ENCODE peak calls at places on chromosomes 2 and 18, in eight cellular contexts. R is K562; M is tibial nerve; A is aorta; X is right lobe of liver; K is naive thymus-derived CD4-positive, alpha-beta T cell; T is GM23338; E is CD8-positive, alpha-beta memory T cell. U is an unnamed sample. For H3K4me1, the result is how much of the 10 kb centered on the place peaks cover.

GRCh38 chr2:220276736-220277444 is 649.5 kb downstream of the SLC4A3 start:
- DNase-seq in A (no peak), T (no peak), X (no peak), R (no peak), K (no peak), M (no peak), E (no peak), U (no peak)

GRCh38 chr18:21049306-21049705 is 62.3 kb downstream of the ROCK1 start:
- DNase-seq in M (no peak), A (no peak), X (no peak), R (no peak), E (no peak), K (no peak), T (no peak), U (no peak)

GRCh38 chr2:152071077-152071476 is 27.8 kb downstream of the CACNB4 start:
- DNase-seq in T (no peak), X (no peak), E (no peak), R (no peak), M (no peak), K (no peak), A (no peak), U (no peak)

GRCh38 chr18:22324191-22325131 is 93.3 kb downstream of the CTAGE1 start:
- DNase-seq in X (no peak), R (no peak), E (no peak), A (peak), M (no peak), K (no peak), T (peak), U (peak)

GRCh38 chr18:60413944-60414547 is 41.5 kb upstream of the MC4R start:
- DNase-seq in A (no peak), X (no peak), E (no peak), M (no peak), T (peak), R (no peak), K (no peak), U (no peak)

GRCh38 chr2:32479993-32480392 is 123.2 kb downstream of the BIRC6 start:
- DNase-seq in E (no peak), A (no peak), X (no peak), T (no peak), R (no peak), M (no peak), K (no peak), U (no peak)

GRCh38 chr2:50722828-50723227 is 309.1 kb downstream of the NRXN1 start:
- DNase-seq in K (no peak), E (no peak), A (no peak), M (no peak), X (no peak), T (peak), R (no peak), U (no peak)

GRCh38 chr2:158034198-158034831 is 67.4 kb upstream of the UPP2 start:
- DNase-seq in X (peak), K (no peak), M (no peak), A (no peak), R (peak), E (no peak), T (peak), U (no peak)

GRCh38 chr2:152826880-152827279 is 108.5 kb downstream of the ARL6IP6 start:
- DNase-seq in E (no peak), A (no peak), K (no peak), X (no peak), R (no peak), M (no peak), T (no peak), U (no peak)

GRCh38 chr2:60515751-60516226 is 37.7 kb downstream of the BCL11A start:
- DNase-seq in R (no peak), K (no peak), A (no peak), E (no peak), T (no peak), X (no peak), M (no peak), U (peak)

GRCh38 chr18:58862851-58863538 is 1.7 kb upstream of the ZNF532 start:
- DNase-seq in K (no peak), X (no peak), E (peak), M (no peak), T (peak), R (no peak), A (no peak), U (peak)

GRCh38 chr2:60406192-60406591 is 147.3 kb downstream of the BCL11A start:
- DNase-seq in M (no peak), R (no peak), T (no peak), E (no peak), A (no peak), K (no peak), X (no peak), U (no peak)

GRCh38 chr2:28475088-28475580 is 20.7 kb upstream of the PLB1 start:
- DNase-seq in A (no peak), E (no peak), X (no peak), T (no peak), R (no peak), M (no peak), K (no peak), U (no peak)

GRCh38 chr18:41484069-41484468 is 471.0 kb upstream of the PIK3C3 start:
- DNase-seq in R (no peak), T (no peak), A (no peak), X (no peak), M (no peak), E (no peak), K (no peak), U (no peak)

GRCh38 chr2:105557021-105557420 is 158.2 kb upstream of the FHL2 start:
- DNase-seq in R (no peak), A (no peak), M (no peak), E (no peak), K (no peak), X (no peak), T (no peak), U (no peak)

GRCh38 chr18:53702480-53702879 is 522.0 kb downstream of the MBD2 start:
- DNase-seq in M (no peak), T (no peak), R (no peak), X (no peak), E (no peak), K (no peak), A (no peak), U (no peak)

GRCh38 chr2:43080626-43081025 is 145.8 kb downstream of the ZFP36L2 start:
- DNase-seq in M (no peak), E (no peak), R (no peak), T (no peak), K (no peak), X (no peak), A (peak), U (no peak)

GRCh38 chr18:58057291-58057965 is 13.4 kb downstream of the NEDD4L start:
- DNase-seq in R (no peak), M (no peak), K (no peak), A (no peak), E (no peak), X (peak), T (no peak), U (no peak)

GRCh38 chr2:169291517-169291916 is 70.8 kb downstream of the LRP2 start:
- DNase-seq in A (no peak), X (no peak), E (no peak), T (no peak), M (no peak), K (no peak), R (no peak), U (no peak)

GRCh38 chr2:25711641-25712369 is 38.4 kb upstream of the DTNB start:
- DNase-seq in K (no peak), T (no peak), E (no peak), A (no peak), R (no peak), M (no peak), X (no peak), U (no peak)

GRCh38 chr2:25566694-25567093 is 106.7 kb downstream of the DTNB start:
- DNase-seq in E (no peak), X (no peak), K (no peak), A (no peak), M (no peak), T (no peak), R (no peak), U (no peak)

GRCh38 chr2:96816836-96817702 is 1.0 kb downstream of the CNNM3 start:
- DNase-seq in T (peak), E (no peak), X (peak), M (no peak), K (no peak), A (peak), R (no peak), U (no peak)

GRCh38 chr18:60861575-60861974 is 471.7 kb upstream of the CDH20 start:
- DNase-seq in M (no peak), A (no peak), E (no peak), K (no peak), R (no peak), X (no peak), T (no peak), U (no peak)

GRCh38 chr2:180979086-180979934 is 1.1 kb upstream of the UBE2E3 start:
- DNase-seq in K (no peak), T (peak), X (no peak), A (no peak), R (no peak), M (no peak), E (no peak), U (no peak)

GRCh38 chr18:28313602-28314001 is 136.7 kb upstream of the CDH2 start:
- DNase-seq in T (no peak), X (no peak), M (no peak), E (no peak), A (no peak), R (no peak), K (no peak), U (no peak)

GRCh38 chr2:5076599-5076998 is 615.6 kb upstream of the SOX11 start:
- DNase-seq in T (peak), A (no peak), M (no peak), R (no peak), X (no peak), K (no peak), E (no peak), U (no peak)

GRCh38 chr2:13230221-13230620 is 513.5 kb downstream of the TRIB2 start:
- DNase-seq in X (no peak), R (no peak), A (no peak), E (no peak), M (no peak), T (no peak), K (no peak), U (no peak)

GRCh38 chr18:29644276-29644675 is 1398.3 kb downstream of the DSC3 start:
- DNase-seq in K (no peak), M (no peak), A (no peak), T (no peak), E (no peak), R (no peak), X (no peak), U (no peak)

GRCh38 chr18:3615374-3615773 is 165.4 kb downstream of the TGIF1 start:
- DNase-seq in E (no peak), X (no peak), T (no peak), K (no peak), R (no peak), A (no peak), M (no peak), U (no peak)

GRCh38 chr2:11060376-11061169 is 94.7 kb upstream of the SLC66A3 start:
- DNase-seq in R (no peak), A (no peak), K (no peak), E (no peak), M (no peak), X (no peak), T (no peak), U (no peak)

GRCh38 chr2:42878581-42878980 is 86.2 kb upstream of the HAAO start:
- DNase-seq in T (no peak), X (no peak), K (no peak), M (no peak), A (no peak), E (no peak), R (no peak), U (no peak)

GRCh38 chr18:58901143-58901542 is 36.5 kb downstream of the ZNF532 start:
- DNase-seq in K (no peak), A (no peak), R (no peak), M (no peak), T (no peak), X (no peak), E (no peak), U (no peak)

GRCh38 chr18:67961701-67962440 is 445.4 kb upstream of the DSEL start:
- DNase-seq in A (no peak), T (no peak), M (no peak), X (no peak), K (no peak), E (no peak), R (no peak), U (no peak)

GRCh38 chr2:11359865-11360264 is 15.4 kb upstream of the ROCK2 start:
- DNase-seq in E (no peak), X (no peak), R (no peak), A (no peak), T (no peak), M (no peak), K (no peak), U (no peak)

GRCh38 chr2:102103992-102104871 is 38.3 kb upstream of the IL1R1 start:
- DNase-seq in R (no peak), X (peak), M (peak), T (no peak), A (peak), K (peak), E (no peak), U (peak)
- H3K4me3 ChIP-seq in R (no peak), X (peak), M (peak), T (no peak), A (peak), K (peak), E (peak), U (peak)

GRCh38 chr2:237511885-237512405 is 24.9 kb downstream of the MLPH start:
- DNase-seq in K (no peak), R (no peak), E (no peak), X (no peak), A (no peak), M (no peak), T (no peak), U (no peak)
- H3K4me1 ChIP-seq in K (under half), R (under half), E (under half), X (half or more), A (under half), M (under half), T (under half), U (half or more)

GRCh38 chr2:64766841-64767669 is 113.3 kb upstream of the SERTAD2 start:
- DNase-seq in X (no peak), K (no peak), M (no peak), T (no peak), R (no peak), A (no peak), E (peak), U (no peak)
- H3K4me3 ChIP-seq in X (peak), K (peak), M (peak), T (peak), R (peak), A (peak), E (peak), U (peak)

GRCh38 chr2:109208951-109209335 is 79.9 kb downstream of the SH3RF3 start:
- DNase-seq in X (no peak), M (no peak), A (no peak), T (no peak), E (no peak), R (no peak), K (no peak), U (no peak)
- H3K4me1 ChIP-seq in X (under half), M (under half), A (under half), T (under half), E (under half), R (under half), K (under half), U (under half)

GRCh38 chr2:40123746-40124145 is 328.1 kb downstream of the SLC8A1 start:
- DNase-seq in T (no peak), R (no peak), E (no peak), A (no peak), M (no peak), X (no peak), K (no peak), U (no peak)

GRCh38 chr2:40127147-40127546 is 324.7 kb downstream of the SLC8A1 start:
- DNase-seq in M (no peak), K (no peak), T (no peak), X (no peak), A (no peak), R (no peak), E (no peak), U (no peak)

GRCh38 chr2:40120021-40120420 is 331.9 kb downstream of the SLC8A1 start:
- DNase-seq in E (no peak), M (no peak), A (no peak), T (no peak), X (no peak), K (no peak), R (no peak), U (no peak)

GRCh38 chr2:40120957-40121356 is 330.9 kb downstream of the SLC8A1 start:
- DNase-seq in A (no peak), E (no peak), R (no peak), T (no peak), M (no peak), K (no peak), X (no peak), U (no peak)

DNA sequence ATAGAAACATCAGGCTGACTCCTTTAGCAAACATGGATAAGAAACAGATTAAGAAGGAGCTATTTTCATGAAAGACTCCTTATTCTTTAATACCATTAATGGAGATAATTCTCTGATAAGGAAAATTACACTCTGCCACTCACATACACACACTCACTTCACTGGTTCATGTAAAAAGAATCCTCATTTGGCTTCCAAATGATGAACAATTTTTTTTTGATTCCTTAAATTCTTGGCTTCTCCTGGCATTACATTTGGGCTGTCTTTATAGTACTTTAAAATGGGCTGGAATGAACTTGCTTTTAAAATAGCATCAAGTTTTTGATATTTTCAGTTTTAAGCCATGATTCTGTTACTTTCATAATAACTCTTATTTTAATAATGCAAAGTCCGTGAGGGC is 328.6 kb downstream of the SLC8A1 start:
- DNase-seq in E (no peak), T (no peak), R (no peak), K (no peak), X (no peak), M (no peak), A (no peak), U (no peak)
- H3K4me3 ChIP-seq in E (no peak), T (no peak), R (no peak), K (no peak), X (no peak), M (no peak), A (no peak), U (no peak)

GRCh38 chr2:136128905-136129304 is 11.0 kb upstream of the CXCR4 start:
- DNase-seq in M (no peak), R (no peak), X (no peak), E (no peak), A (no peak), T (peak), K (no peak), U (no peak)

GRCh38 chr2:136131484-136131960 is 13.6 kb upstream of the CXCR4 start:
- DNase-seq in T (no peak), A (no peak), E (peak), K (peak), M (no peak), R (no peak), X (no peak), U (no peak)

GRCh38 chr2:136130511-136130910 is 12.6 kb upstream of the CXCR4 start:
- DNase-seq in E (no peak), M (no peak), X (no peak), K (no peak), R (no peak), T (no peak), A (no peak), U (no peak)

GRCh38 chr2:136129601-136130000 is 11.7 kb upstream of the CXCR4 start:
- DNase-seq in A (no peak), R (no peak), X (no peak), M (no peak), T (no peak), K (no peak), E (peak), U (no peak)

DNA sequence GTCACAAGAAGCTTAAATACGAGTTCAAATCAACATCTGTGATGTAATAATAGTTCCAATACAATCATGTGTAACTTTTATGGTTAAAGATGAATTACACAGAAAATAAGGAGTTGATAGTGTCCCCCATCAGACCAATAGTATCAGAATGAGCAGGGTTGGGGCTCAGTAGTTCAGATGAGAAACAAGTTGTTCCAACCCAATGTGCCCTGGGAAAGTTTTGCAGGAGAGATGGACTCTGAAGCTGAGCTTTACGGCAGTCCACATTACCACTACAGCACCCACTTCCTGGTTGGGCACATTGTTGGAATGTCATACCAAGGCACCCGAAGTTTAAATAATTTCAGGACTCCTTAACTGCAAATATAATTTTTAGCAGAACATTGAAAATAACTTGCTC is 12.1 kb upstream of the CXCR4 start:
- DNase-seq in R (no peak), A (no peak), E (no peak), X (no peak), M (no peak), T (no peak), K (no peak), U (no peak)
- H3K4me1 ChIP-seq in R (under half), A (under half), E (half or more), X (under half), M (under half), T (under half), K (half or more), U (under half)

GRCh38 chr2:74188018-74188601 is 9.4 kb upstream of the MOB1A start:
- DNase-seq in T (peak), A (no peak), K (no peak), E (no peak), R (no peak), X (no peak), M (no peak), U (no peak)
- H3K4me3 ChIP-seq in T (no peak), A (no peak), K (no peak), E (no peak), R (no peak), X (no peak), M (no peak), U (no peak)